ENCODE peak calls at places on chromosomes 3 and 15, in nine cellular contexts. D is GM12892; Z is substantia nigra; U is stimulated activated effector memory CD8-positive, alpha-beta T cell treated with anti-CD3 and anti-CD28 coated beads, Interleukin-12 subunit alpha, Interleukin-12 subunit beta, amount 100 ng/mL, for 72 hours; Y is B cell; V is T-cell; X is stimulated activated CD4-positive, alpha-beta T cell treated with anti-CD3 and anti-CD28 coated beads, Interleukin-1b, Interleukin-23, amount 100 ng/mL, for 24 hours; B is A549; L is kidney glomerular epithelial cell. T is an unnamed sample.
A peak's percentile ranks its signal among the peaks of the same experiment; 100 is the strongest.

GRCh38 chr15:62607643-62608042 is 434.9 kb upstream of the TPM1 start:
- DNase-seq in D (no peak), Z (no peak), U (no peak), Y (no peak), V (no peak), X (no peak), B (no peak), L (peak; percentile 13), T (no peak)

GRCh38 chr15:33912326-33912725 is 56.0 kb upstream of the CHRM5 start:
- DNase-seq in D (no peak), Z (no peak), U (no peak), Y (no peak), V (no peak), X (no peak), B (no peak), L (no peak), T (no peak)

GRCh38 chr3:48086736-48087470 is 70.7 kb upstream of the MAP4 start:
- DNase-seq in D (no peak), Z (no peak), U (no peak), Y (no peak), V (no peak), X (no peak), B (peak; percentile 38), L (peak; percentile 37), T (peak; percentile 44)

GRCh38 chr15:70149667-70150404 is 52.1 kb upstream of the TLE3 start:
- DNase-seq in D (no peak), Z (no peak), U (no peak), Y (no peak), V (no peak), X (no peak), B (no peak), L (peak; percentile 42), T (no peak)

GRCh38 chr15:67149859-67150824 is 84.7 kb downstream of the SMAD3 start:
- DNase-seq in D (no peak), Z (no peak), U (peak; percentile 60), Y (no peak), V (no peak), X (no peak), B (peak; percentile 97), L (peak; percentile 99), T (peak; percentile 16)

GRCh38 chr3:47578119-47578630 is 490 bp downstream of the CSPG5 start:
- DNase-seq in D (peak; percentile 76), Z (peak; percentile 63), U (peak; percentile 67), Y (peak; percentile 93), V (no peak), X (peak; percentile 7), B (peak; percentile 29), L (no peak), T (peak; percentile 31)

GRCh38 chr15:71202712-71203111 is 87.4 kb downstream of the THSD4 start:
- DNase-seq in D (no peak), Z (no peak), U (no peak), Y (no peak), V (no peak), X (no peak), B (no peak), L (no peak), T (no peak)

GRCh38 chr3:11601446-11602241 is 42.1 kb downstream of the VGLL4 start:
- DNase-seq in D (peak; percentile 53), Z (peak; percentile 51), U (no peak), Y (peak; percentile 75), V (no peak), X (no peak), B (no peak), L (no peak), T (peak; percentile 13)

GRCh38 chr3:143207338-143207961 is 87.9 kb downstream of the CHST2 start:
- DNase-seq in D (peak; percentile 31), Z (no peak), U (no peak), Y (no peak), V (no peak), X (no peak), B (no peak), L (peak; percentile 96), T (no peak)

GRCh38 chr3:104870276-104870675 is 496.4 kb upstream of the ALCAM start:
- DNase-seq in D (no peak), Z (no peak), U (no peak), Y (no peak), V (no peak), X (no peak), B (no peak), L (no peak), T (no peak)

GRCh38 chr15:73493936-73494335 is 51.0 kb downstream of the REC114 start:
- DNase-seq in D (no peak), Z (no peak), U (no peak), Y (no peak), V (no peak), X (no peak), B (no peak), L (no peak), T (no peak)

GRCh38 chr3:178558637-178559036 is 22.4 kb downstream of the KCNMB2 start:
- DNase-seq in D (no peak), Z (no peak), U (no peak), Y (no peak), V (no peak), X (no peak), B (no peak), L (peak; percentile 42), T (no peak)

GRCh38 chr3:81716870-81717509 is 44.5 kb downstream of the GBE1 start:
- DNase-seq in D (no peak), Z (no peak), U (no peak), Y (no peak), V (no peak), X (no peak), B (no peak), L (peak; percentile 91), T (no peak)

GRCh38 chr3:113097821-113098516 is 107.2 kb downstream of the GTPBP8 start:
- DNase-seq in D (no peak), Z (no peak), U (no peak), Y (no peak), V (no peak), X (no peak), B (peak; percentile 55), L (peak; percentile 99), T (no peak)

GRCh38 chr3:123762805-123763204 is 121.3 kb downstream of the MYLK start:
- DNase-seq in D (no peak), Z (no peak), U (no peak), Y (no peak), V (no peak), X (no peak), B (no peak), L (no peak), T (no peak)

GRCh38 chr15:50109086-50109987 is 9.7 kb downstream of the ATP8B4 start:
- DNase-seq in D (no peak), Z (no peak), U (no peak), Y (no peak), V (no peak), X (no peak), B (no peak), L (no peak), T (no peak)

GRCh38 chr3:70580021-70580420 is 267.6 kb upstream of the MDFIC2 start:
- DNase-seq in D (no peak), Z (no peak), U (no peak), Y (no peak), V (no peak), X (no peak), B (no peak), L (no peak), T (no peak)

GRCh38 chr3:190122198-190122771 is 1.6 kb upstream of the P3H2 start:
- DNase-seq in D (no peak), Z (no peak), U (no peak), Y (no peak), V (no peak), X (no peak), B (no peak), L (peak; percentile 19), T (no peak)

GRCh38 chr3:44682182-44682896 is 30.1 kb upstream of the ZNF502 start:
- DNase-seq in D (no peak), Z (no peak), U (no peak), Y (no peak), V (no peak), X (no peak), B (no peak), L (no peak), T (no peak)

GRCh38 chr3:41418961-41419691 is 219.8 kb downstream of the CTNNB1 start:
- DNase-seq in D (no peak), Z (no peak), U (no peak), Y (no peak), V (no peak), X (no peak), B (peak; percentile 13), L (peak; percentile 64), T (peak; percentile 9)

GRCh38 chr15:96487245-96487644 is 156.7 kb downstream of the NR2F2 start:
- DNase-seq in D (no peak), Z (no peak), U (no peak), Y (no peak), V (no peak), X (no peak), B (no peak), L (no peak), T (no peak)

GRCh38 chr3:3200632-3201212 is 21.2 kb upstream of the CRBN start:
- DNase-seq in D (no peak), Z (peak; percentile 51), U (no peak), Y (no peak), V (no peak), X (no peak), B (peak; percentile 21), L (peak; percentile 24), T (peak; percentile 72)

GRCh38 chr3:161028485-161029018 is 76.6 kb downstream of the B3GALNT1 start:
- DNase-seq in D (no peak), Z (no peak), U (no peak), Y (no peak), V (no peak), X (no peak), B (no peak), L (no peak), T (no peak)

GRCh38 chr3:126911162-126912026 is 71.5 kb upstream of the PLXNA1 start:
- DNase-seq in D (peak; percentile 74), Z (peak; percentile 34), U (peak; percentile 88), Y (peak; percentile 77), V (peak; percentile 47), X (peak; percentile 13), B (peak; percentile 43), L (peak; percentile 85), T (peak; percentile 94)

GRCh38 chr15:58432421-58432820 is 630 bp downstream of the LIPC start:
- DNase-seq in D (no peak), Z (no peak), U (no peak), Y (no peak), V (no peak), X (no peak), B (no peak), L (no peak), T (no peak)

GRCh38 chr15:98649621-98649995 is 1.3 kb downstream of the IGF1R start:
- DNase-seq in D (no peak), Z (peak; percentile 25), U (peak; percentile 50), Y (peak; percentile 70), V (peak; percentile 18), X (no peak), B (peak; percentile 49), L (no peak), T (peak; percentile 15)

GRCh38 chr15:50128266-50128665 is 9.2 kb upstream of the ATP8B4 start:
- DNase-seq in D (no peak), Z (peak; percentile 45), U (no peak), Y (no peak), V (no peak), X (no peak), B (no peak), L (no peak), T (peak; percentile 79)